ENCODE peak calls at places on chromosomes 1 and 21, in four cellular contexts. Y, S, L and V are unnamed samples.

GRCh38 chr1:237033061-237033460 is 8.9 kb upstream of the RYR2 start:
- DNase-seq in Y (no peak), S (no peak), L (no peak), V (no peak)

GRCh38 chr1:1291023-1291528 is 10.8 kb downstream of the SCNN1D start:
- DNase-seq in Y (peak), S (no peak), L (no peak), V (no peak)

GRCh38 chr1:24500448-24501048 is 2.1 kb upstream of the RCAN3 start:
- DNase-seq in Y (no peak), S (no peak), L (no peak), V (no peak)

GRCh38 chr1:43776043-43776761 is 68.9 kb downstream of the ST3GAL3 start:
- DNase-seq in Y (no peak), S (no peak), L (no peak), V (peak)

GRCh38 chr1:214583113-214583512 is 19.9 kb upstream of the CENPF start:
- DNase-seq in Y (no peak), S (no peak), L (no peak), V (no peak)

GRCh38 chr1:67482733-67483482 is 52.7 kb upstream of the SERBP1 start:
- DNase-seq in Y (no peak), S (no peak), L (no peak), V (no peak)

GRCh38 chr1:11967028-11967547 is 13.2 kb upstream of the MFN2 start:
- DNase-seq in Y (peak), S (no peak), L (no peak), V (peak)

GRCh38 chr1:47915677-47916353 is 81.4 kb downstream of the TRABD2B start:
- DNase-seq in Y (no peak), S (no peak), L (peak), V (no peak)

GRCh38 chr1:154420961-154421924 is 16.1 kb downstream of the IL6R start:
- DNase-seq in Y (no peak), S (no peak), L (no peak), V (no peak)

GRCh38 chr21:17089121-17089520 is 423.7 kb upstream of the CXADR start:
- DNase-seq in Y (peak), S (no peak), L (no peak), V (no peak)

GRCh38 chr1:204267191-204267601 is 53.4 kb upstream of the GOLT1A start:
- DNase-seq in Y (no peak), S (no peak), L (no peak), V (no peak)

GRCh38 chr1:24468605-24469004 is 34.0 kb upstream of the RCAN3 start:
- DNase-seq in Y (peak), S (no peak), L (no peak), V (no peak)

GRCh38 chr1:108209456-108210108 is 9.4 kb upstream of the SLC25A24 start:
- DNase-seq in Y (no peak), S (no peak), L (no peak), V (no peak)

GRCh38 chr1:173193639-173194038 is 13.5 kb downstream of the TNFSF4 start:
- DNase-seq in Y (no peak), S (no peak), L (no peak), V (peak)

GRCh38 chr1:20124451-20125057 is 5.2 kb upstream of the PLA2G2D start:
- DNase-seq in Y (no peak), S (no peak), L (no peak), V (no peak)

GRCh38 chr1:59408608-59409007 is 111.7 kb downstream of the FGGY start:
- DNase-seq in Y (no peak), S (no peak), L (no peak), V (no peak)

GRCh38 chr1:90616395-90616794 is 100.7 kb downstream of the BARHL2 start:
- DNase-seq in Y (peak), S (no peak), L (no peak), V (peak)

GRCh38 chr1:113714606-113715269 is 44.5 kb downstream of the PHTF1 start:
- DNase-seq in Y (no peak), S (no peak), L (no peak), V (no peak)

GRCh38 chr1:228174482-228175315 is 9.1 kb downstream of the IBA57 start:
- DNase-seq in Y (no peak), S (no peak), L (peak), V (no peak)

GRCh38 chr21:44952116-44952928 is 12.5 kb downstream of the SLX9 start:
- DNase-seq in Y (no peak), S (peak), L (no peak), V (no peak)

GRCh38 chr1:53412285-53413174 is 46.7 kb upstream of the DMRTB1 start:
- DNase-seq in Y (no peak), S (no peak), L (peak), V (no peak)

GRCh38 chr1:157153743-157154142 is 15.5 kb upstream of the ETV3 start:
- DNase-seq in Y (no peak), S (no peak), L (no peak), V (no peak)

GRCh38 chr1:94599090-94599813 is 57.7 kb upstream of the F3 start:
- DNase-seq in Y (no peak), S (no peak), L (peak), V (peak)

GRCh38 chr1:15304708-15305326 is 57.8 kb downstream of the FHAD1 start:
- DNase-seq in Y (peak), S (peak), L (peak), V (peak)

GRCh38 chr1:117820096-117820495 is 109.3 kb downstream of the GDAP2 start:
- DNase-seq in Y (no peak), S (no peak), L (no peak), V (no peak)

GRCh38 chr1:121483961-121484424 is 299.2 kb downstream of the SRGAP2C start:
- DNase-seq in Y (no peak), S (no peak), L (no peak), V (peak)